ENCODE peak calls at places on chromosomes 7 and 10, in eight cellular contexts. E, M, Z, U, A, T, I and G are unnamed samples.

GRCh38 chr10:33952692-33953360 is 618.4 kb upstream of the NRP1 start:
- DNase-seq in Z (no peak), M (no peak), U (no peak), A (no peak), E (no peak), I (no peak), T (no peak), G (no peak)

GRCh38 chr7:158257516-158258410 is 329.9 kb downstream of the PTPRN2 start:
- DNase-seq in I (no peak), T (no peak), Z (no peak), A (no peak), U (no peak), M (no peak), E (no peak), G (peak; percentile 49)

GRCh38 chr7:77393261-77393660 is 22.9 kb downstream of the GSAP start:
- DNase-seq in I (no peak), E (peak; percentile 36), U (no peak), A (no peak), T (no peak), M (peak; percentile 62), Z (no peak), G (no peak)

GRCh38 chr10:22612316-22612715 is 102.1 kb downstream of the PIP4K2A start:
- DNase-seq in Z (no peak), T (no peak), I (no peak), A (no peak), E (no peak), U (no peak), M (no peak), G (no peak)

GRCh38 chr7:130891254-130892094 is 157.5 kb upstream of the KLF14 start:
- DNase-seq in E (no peak), A (no peak), T (peak; percentile 60), Z (no peak), U (peak; percentile 55), M (peak; percentile 88), I (no peak), G (peak; percentile 83)

GRCh38 chr7:73509463-73509862 is 12.6 kb downstream of the BAZ1B start:
- DNase-seq in A (no peak), M (no peak), E (no peak), U (no peak), T (no peak), Z (no peak), I (no peak), G (no peak)

GRCh38 chr7:154903083-154903731 is 99.7 kb downstream of the PAXIP1 start:
- DNase-seq in U (no peak), Z (no peak), I (peak; percentile 52), M (no peak), A (no peak), E (no peak), T (peak; percentile 85), G (peak; percentile 52)

GRCh38 chr7:85426487-85426960 is 239.7 kb upstream of the SEMA3D start:
- DNase-seq in T (no peak), M (no peak), E (no peak), I (peak; percentile 92), A (no peak), U (no peak), Z (no peak), G (no peak)

GRCh38 chr7:22853674-22854157 is 31.1 kb upstream of the TOMM7 start:
- DNase-seq in I (no peak), E (no peak), A (peak; percentile 36), Z (no peak), U (peak; percentile 12), M (peak; percentile 54), T (peak; percentile 26), G (no peak)

GRCh38 chr10:11728353-11728752 is 13.8 kb upstream of the ECHDC3 start:
- DNase-seq in Z (no peak), E (no peak), A (no peak), U (no peak), T (no peak), M (no peak), I (no peak), G (no peak)

GRCh38 chr10:6418613-6419216 is 161.4 kb downstream of the PRKCQ start:
- DNase-seq in Z (no peak), A (no peak), M (no peak), I (no peak), E (no peak), T (no peak), U (no peak), G (no peak)

GRCh38 chr7:36312915-36313334 is 76.7 kb upstream of the ANLN start:
- DNase-seq in E (no peak), U (no peak), T (no peak), Z (no peak), I (no peak), M (no peak), A (no peak), G (no peak)

GRCh38 chr10:13913890-13914289 is 327.1 kb downstream of the PRPF18 start:
- DNase-seq in Z (no peak), E (no peak), I (no peak), A (no peak), U (no peak), T (no peak), M (no peak), G (peak; percentile 67)

GRCh38 chr7:117623606-117624005 is 143.8 kb downstream of the CFTR start:
- DNase-seq in T (no peak), I (no peak), E (no peak), A (no peak), M (no peak), Z (no peak), U (no peak), G (no peak)

GRCh38 chr7:3533040-3533439 is 232.0 kb downstream of the SDK1 start:
- DNase-seq in A (no peak), E (no peak), I (no peak), M (no peak), T (no peak), U (no peak), Z (no peak), G (no peak)

GRCh38 chr10:42367532-42368230 is 270.7 kb downstream of the ZNF33B start:
- DNase-seq in I (no peak), U (peak; percentile 78), E (peak; percentile 91), T (no peak), M (no peak), Z (no peak), A (peak; percentile 9), G (peak; percentile 84)

GRCh38 chr7:100154651-100155491 is 3.7 kb downstream of the TRAPPC14 start:
- DNase-seq in M (no peak), Z (no peak), E (no peak), I (no peak), A (peak; percentile 80), T (no peak), U (no peak), G (no peak)

GRCh38 chr7:157540020-157540419 is 203.2 kb downstream of the DNAJB6 start:
- DNase-seq in A (no peak), Z (no peak), I (no peak), U (no peak), E (no peak), T (no peak), M (no peak), G (peak; percentile 46)

GRCh38 chr10:17787087-17787942 is 21.8 kb upstream of the MRC1 start:
- DNase-seq in U (no peak), Z (peak; percentile 17), M (peak; percentile 62), E (peak; percentile 91), T (no peak), I (no peak), A (no peak), G (no peak)

DNA sequence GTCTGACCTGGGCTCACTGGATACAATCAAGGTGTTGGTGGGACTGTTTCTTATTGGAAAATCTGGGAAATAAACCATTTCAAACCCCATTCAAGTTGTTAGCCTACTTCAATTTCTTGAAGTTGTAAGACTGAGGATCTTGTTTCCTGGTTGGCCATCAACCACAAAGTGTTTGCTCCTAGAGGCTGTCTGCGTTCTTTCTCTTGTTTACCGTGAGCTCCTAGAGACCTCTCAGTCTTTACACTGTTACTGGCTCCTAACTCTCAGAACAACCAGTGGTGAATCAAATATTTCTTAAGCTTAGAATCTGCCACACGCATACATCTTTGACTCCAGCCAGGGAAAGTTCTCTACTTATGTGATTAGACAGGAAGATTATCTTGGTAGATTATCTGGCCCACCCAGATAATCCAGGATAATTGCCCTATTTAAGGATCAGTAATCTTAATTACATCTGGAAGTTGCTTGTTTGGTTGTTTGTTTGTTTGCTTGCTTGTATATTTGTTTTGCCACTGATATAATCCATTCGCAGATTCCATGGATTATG is 798.7 kb downstream of the IPMK start:
- DNase-seq in A (no peak), M (no peak), T (no peak), U (no peak), Z (no peak), E (no peak), I (no peak), G (no peak)
- H3K4me1 ChIP-seq in A (no peaks in the 10 kb centered on the region), M (no peaks in the 10 kb centered on the region), T (no peaks in the 10 kb centered on the region), U (no peaks in the 10 kb centered on the region), Z (no peaks in the 10 kb centered on the region), E (no peaks in the 10 kb centered on the region), I (no peaks in the 10 kb centered on the region), G (no peaks in the 10 kb centered on the region)

GRCh38 chr10:98361131-98361633 is 53.8 kb downstream of the PYROXD2 start:
- DNase-seq in M (no peak), U (peak; percentile 38), A (peak; percentile 53), E (no peak), T (peak; percentile 39), I (no peak), Z (no peak), G (peak; percentile 89)
- TF ChIP-seq POLR2AphosphoS5 in M (no peak), U (no peak), A (no peak), E (no peak), T (peak; percentile 20), I (no peak), Z (no peak), G (no peak)

DNA sequence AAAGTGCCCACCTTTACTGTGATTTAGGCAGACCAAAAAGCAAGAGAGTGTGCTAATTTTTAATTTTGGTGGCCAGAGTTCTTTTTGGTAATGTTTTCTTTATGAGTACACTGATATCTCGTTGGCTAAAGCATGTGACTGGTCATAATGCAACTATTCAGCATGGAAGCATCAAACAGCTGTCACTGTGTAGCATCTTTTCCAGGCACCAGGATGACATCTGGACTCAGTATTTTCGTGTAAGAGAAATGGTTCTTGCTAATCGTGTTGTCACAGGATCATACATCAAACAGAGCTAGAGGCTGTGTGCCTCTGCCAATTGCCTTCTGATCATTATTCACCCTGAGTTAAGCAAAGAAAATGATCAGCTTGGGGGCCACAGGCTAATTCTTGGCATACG is 118.9 kb downstream of the SND1 start:
- DNase-seq in M (no peak), Z (no peak), T (no peak), E (no peak), A (no peak), U (no peak), I (no peak), G (no peak)
- H3K4me1 ChIP-seq in M (no peaks in the 10 kb centered on the region), Z (no peaks in the 10 kb centered on the region), T (no peaks in the 10 kb centered on the region), E (no peaks in the 10 kb centered on the region), A (peaks cover 6% of the 10 kb centered on the region), U (no peaks in the 10 kb centered on the region), I (peaks cover 7% of the 10 kb centered on the region), G (peaks cover 4% of the 10 kb centered on the region)

GRCh38 chr10:70575486-70575873 is 27.1 kb downstream of the PRF1 start:
- DNase-seq in I (no peak), U (no peak), T (no peak), Z (no peak), A (no peak), M (no peak), E (no peak), G (peak; percentile 61)
- TF ChIP-seq POLR2AphosphoS5 in I (no peak), U (no peak), T (no peak), Z (no peak), A (no peak), M (no peak), E (no peak), G (no peak)